ENCODE peak calls at places on chromosomes 5 and 9, in seven cellular contexts. A is sigmoid colon, J is tibial nerve, D is tibial artery, I is heart left ventricle, X is A549, S is OCI-LY7. O is an unnamed sample.

GRCh38 chr5:172444110-172444510 is 10.2 kb downstream of the SH3PXD2B start:
- DNase-seq in A (no peak), J (no peak), D (peak; percentile 22), I (no peak), X (no peak), S (no peak), O (no peak)

GRCh38 chr9:116365056-116365471 is 211.5 kb downstream of the PAPPA start:
- DNase-seq in A (peak; percentile 79), J (no peak), D (peak; percentile 34), I (peak; percentile 67), X (no peak), S (no peak), O (no peak)

GRCh38 chr9:27432308-27432707 is 91.8 kb upstream of the IFNK start:
- DNase-seq in A (no peak), J (no peak), D (no peak), I (no peak), X (no peak), S (no peak), O (no peak)

GRCh38 chr9:35385042-35385441 is 104.9 kb upstream of the RUSC2 start:
- DNase-seq in A (no peak), J (no peak), D (no peak), I (no peak), X (no peak), S (no peak), O (peak; percentile 76)

GRCh38 chr5:1038417-1039209 is 30.0 kb downstream of the NKD2 start:
- DNase-seq in A (peak; percentile 59), J (no peak), D (no peak), I (no peak), X (no peak), S (no peak), O (no peak)

GRCh38 chr9:129568560-129569505 is 52.1 kb downstream of the C9orf50 start:
- DNase-seq in A (peak; percentile 82), J (no peak), D (peak; percentile 35), I (peak; percentile 43), X (peak; percentile 53), S (no peak), O (peak; percentile 62)

GRCh38 chr9:129888085-129888808 is 53.0 kb downstream of the USP20 start:
- DNase-seq in A (no peak), J (no peak), D (no peak), I (peak; percentile 61), X (no peak), S (peak; percentile 98), O (no peak)

GRCh38 chr9:132994410-132995120 is 16.1 kb downstream of the GFI1B start:
- DNase-seq in A (no peak), J (no peak), D (no peak), I (no peak), X (no peak), S (peak; percentile 32), O (peak; percentile 49)

DNA sequence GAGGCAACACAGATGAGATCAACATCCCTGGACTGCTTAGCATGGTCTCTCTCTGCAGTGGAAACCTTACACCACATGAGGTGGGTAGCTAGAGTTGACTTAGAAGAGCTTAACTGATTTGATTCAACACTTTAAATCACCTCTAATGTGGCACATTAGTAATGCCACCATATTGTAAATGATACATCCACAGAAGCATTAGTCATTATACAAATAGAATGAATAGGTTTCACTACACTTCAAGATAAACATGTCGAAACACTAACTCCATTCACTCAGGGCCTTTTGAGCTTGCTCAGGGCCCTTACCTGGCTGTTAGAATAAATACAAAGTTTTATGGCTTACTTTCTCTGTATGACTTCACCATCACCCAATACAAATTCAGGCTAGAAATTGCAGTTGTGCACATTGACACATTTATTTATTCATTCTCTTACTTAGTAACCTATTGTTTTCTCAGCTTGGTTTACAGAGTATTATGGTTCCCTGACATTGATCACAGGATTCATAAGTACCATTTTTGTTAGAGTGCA is 9.3 kb upstream of the SMAD5 start:
- DNase-seq in A (no peak), J (no peak), D (no peak), I (no peak), X (peak; percentile 60), S (no peak), O (no peak)
- H3K4me1 ChIP-seq in A (peaks cover under 1% of the 10 kb centered on the region), J (no peaks in the 10 kb centered on the region), D (no peaks in the 10 kb centered on the region), I (no peaks in the 10 kb centered on the region), X (peaks cover 19% of the 10 kb centered on the region), S (peaks cover 5% of the 10 kb centered on the region), O (no peaks in the 10 kb centered on the region)

GRCh38 chr5:32583582-32584232 is 1.6 kb upstream of the SUB1 start:
- DNase-seq in A (no peak), J (no peak), D (no peak), I (no peak), X (no peak), S (peak; percentile 78), O (no peak)

GRCh38 chr5:32586251-32586642 is 890 bp downstream of the SUB1 start:
- DNase-seq in A (no peak), J (no peak), D (no peak), I (no peak), X (no peak), S (no peak), O (no peak)

GRCh38 chr5:32585446-32586250 is at the start of gene SUB1:
- DNase-seq in A (peak; percentile 97), J (peak; percentile 83), D (peak; percentile 85), I (peak; percentile 95), X (peak; percentile 94), S (peak; percentile 91), O (peak; percentile 96)

GRCh38 chr5:32584651-32585050 is 706 bp upstream of the SUB1 start:
- DNase-seq in A (no peak), J (no peak), D (no peak), I (no peak), X (no peak), S (no peak), O (no peak)

DNA sequence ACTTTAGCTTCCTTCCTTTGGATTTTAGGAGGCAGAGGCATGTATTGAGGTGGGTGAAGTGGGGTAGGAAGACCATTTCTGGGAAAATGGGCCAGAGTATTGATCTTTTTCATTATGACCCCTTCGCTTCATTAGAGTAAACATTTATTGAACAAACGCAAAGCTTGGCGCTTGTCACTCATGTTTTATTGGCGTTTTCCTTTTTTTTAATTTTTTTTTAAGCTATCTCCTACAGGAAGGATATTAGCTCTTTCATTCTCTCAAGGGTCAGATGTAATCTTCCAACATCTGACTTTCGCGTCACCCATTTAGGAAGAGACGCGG is 273 bp upstream of the SUB1 start:
- DNase-seq in A (no peak), J (no peak), D (no peak), I (no peak), X (no peak), S (no peak), O (no peak)
- H3K27ac ChIP-seq in A (peak overlapping the region; percentile 99), J (peak overlapping the region; percentile 99), D (peak overlapping the region; percentile 98), I (no peak overlapping the region), X (peak overlapping the region; percentile 96), S (no peak overlapping the region), O (peak overlapping the region; percentile 100)

GRCh38 chr9:33186457-33187168 is 19.5 kb upstream of the B4GALT1 start:
- DNase-seq in A (peak; percentile 77), J (no peak), D (no peak), I (peak; percentile 60), X (no peak), S (no peak), O (peak; percentile 72)
- H3K4me1 ChIP-seq in A (peaks cover 38% of the 10 kb centered on the region), J (no peaks in the 10 kb centered on the region), D (peaks cover 61% of the 10 kb centered on the region), I (peaks cover 21% of the 10 kb centered on the region), X (peaks cover 14% of the 10 kb centered on the region), S (no peaks in the 10 kb centered on the region), O (peaks cover 16% of the 10 kb centered on the region)

GRCh38 chr9:87880683-87881082 is 2.0 kb upstream of the SPATA31E1 start:
- DNase-seq in A (no peak), J (no peak), D (no peak), I (no peak), X (no peak), S (no peak), O (no peak)

GRCh38 chr9:87883274-87883673 is 597 bp downstream of the SPATA31E1 start:
- DNase-seq in A (no peak), J (no peak), D (no peak), I (no peak), X (no peak), S (no peak), O (no peak)

GRCh38 chr9:87882627-87883026 is at the start of gene SPATA31E1:
- DNase-seq in A (no peak), J (no peak), D (no peak), I (no peak), X (no peak), S (no peak), O (no peak)

GRCh38 chr9:87878930-87879603 is 3.6 kb upstream of the SPATA31E1 start:
- DNase-seq in A (no peak), J (no peak), D (no peak), I (no peak), X (peak; percentile 33), S (no peak), O (peak; percentile 73)

GRCh38 chr9:87880116-87880515 is 2.6 kb upstream of the SPATA31E1 start:
- DNase-seq in A (no peak), J (no peak), D (no peak), I (no peak), X (no peak), S (no peak), O (no peak)
- H3K27ac ChIP-seq in A (no peak overlapping the region), J (no peak overlapping the region), D (no peak overlapping the region), I (no peak overlapping the region), X (peak overlapping the region; percentile 84), S (no peak overlapping the region), O (no peak overlapping the region)

GRCh38 chr9:136723362-136723976 is 11.1 kb downstream of the DIPK1B start:
- DNase-seq in A (no peak), J (no peak), D (no peak), I (no peak), X (no peak), S (no peak), O (no peak)
- H3K4me1 ChIP-seq in A (peaks cover 74% of the 10 kb centered on the region), J (peaks cover 36% of the 10 kb centered on the region), D (peaks cover 43% of the 10 kb centered on the region), I (peaks cover 49% of the 10 kb centered on the region), X (peaks cover 75% of the 10 kb centered on the region), S (peaks cover 26% of the 10 kb centered on the region), O (peaks cover 9% of the 10 kb centered on the region)

GRCh38 chr5:158940977-158941376 is 158.7 kb downstream of the EBF1 start:
- DNase-seq in A (no peak), J (no peak), D (no peak), I (no peak), X (no peak), S (no peak), O (no peak)

GRCh38 chr5:158942217-158942616 is 157.5 kb downstream of the EBF1 start:
- DNase-seq in A (no peak), J (no peak), D (no peak), I (no peak), X (no peak), S (no peak), O (no peak)

GRCh38 chr5:158947831-158948230 is 151.9 kb downstream of the EBF1 start:
- DNase-seq in A (no peak), J (no peak), D (no peak), I (no peak), X (no peak), S (no peak), O (no peak)

GRCh38 chr5:158943057-158943456 is 156.7 kb downstream of the EBF1 start:
- DNase-seq in A (no peak), J (peak; percentile 36), D (peak; percentile 55), I (no peak), X (peak; percentile 92), S (no peak), O (peak; percentile 67)

GRCh38 chr5:158943569-158943968 is 156.1 kb downstream of the EBF1 start:
- DNase-seq in A (no peak), J (no peak), D (no peak), I (no peak), X (no peak), S (no peak), O (peak; percentile 3)
- H3K27ac ChIP-seq in A (no peak overlapping the region), J (no peak overlapping the region), D (no peak overlapping the region), I (no peak overlapping the region), X (peak overlapping the region; percentile 86), S (no peak overlapping the region), O (no peak overlapping the region)

O was measured in cardiac muscle cell.